ENCODE peak calls at places on chromosomes 13 and 19, in seven cellular contexts. L is HCEC 1CT; Q is LHCN-M2; N is NCI-H2107; O is activated naive CD4-positive, alpha-beta T cell treated with anti-CD3 and anti-CD28 coated beads for 36 hours; D is caudate nucleus; M is head of caudate nucleus. X is an unnamed sample.

GRCh38 chr13:70523622-70524021 is 415.4 kb upstream of the KLHL1 start:
- DNase-seq in D (no peak), O (no peak), M (no peak), L (no peak), N (no peak), Q (peak), X (no peak)

GRCh38 chr13:108269601-108270328 is at the start of gene TNFSF13B:
- DNase-seq in M (peak), Q (peak), D (no peak), L (peak), O (peak), N (no peak), X (peak)

GRCh38 chr19:55070755-55071502 is 4.7 kb upstream of the EPS8L1 start:
- DNase-seq in M (no peak), N (no peak), D (no peak), L (peak), O (no peak), Q (peak), X (peak)

GRCh38 chr13:36831291-36831690 is 12.3 kb downstream of the RFXAP start:
- DNase-seq in O (no peak), N (no peak), Q (no peak), M (no peak), L (no peak), D (no peak), X (no peak)

GRCh38 chr19:46659151-46660007 is 1.6 kb downstream of the DACT3 start:
- DNase-seq in D (no peak), L (peak), M (peak), Q (no peak), N (no peak), O (peak), X (no peak)

GRCh38 chr13:76632388-76633044 is 253.7 kb downstream of the KCTD12 start:
- DNase-seq in N (no peak), Q (peak), O (no peak), D (no peak), L (no peak), M (no peak), X (peak)

GRCh38 chr19:14147797-14148605 is 11.6 kb upstream of the ASF1B start:
- DNase-seq in O (peak), M (peak), D (no peak), Q (peak), N (no peak), L (peak), X (peak)

GRCh38 chr13:30908416-30908980 is 2.4 kb downstream of the MEDAG start:
- DNase-seq in N (no peak), L (no peak), O (no peak), Q (peak), M (no peak), D (no peak), X (no peak)

GRCh38 chr19:872266-872951 is 12.9 kb downstream of the CFD start:
- DNase-seq in M (no peak), L (peak), Q (no peak), N (no peak), D (no peak), O (peak), X (peak)

GRCh38 chr19:55646889-55647731 is 902 bp upstream of the CCDC106 start:
- DNase-seq in N (no peak), Q (no peak), O (no peak), L (no peak), D (no peak), M (no peak), X (peak)

GRCh38 chr13:66036024-66036614 is 1194.0 kb downstream of the PCDH9 start:
- DNase-seq in M (no peak), Q (peak), N (no peak), O (no peak), D (no peak), L (no peak), X (no peak)

GRCh38 chr13:50421457-50422130 is 406.4 kb downstream of the KCNRG start:
- DNase-seq in L (peak), O (no peak), N (no peak), Q (peak), D (no peak), M (no peak), X (no peak)

GRCh38 chr19:9128171-9128570 is 1.4 kb upstream of the OR7G3 start:
- DNase-seq in O (no peak), L (peak), M (no peak), Q (peak), N (no peak), D (no peak), X (no peak)

GRCh38 chr19:5243878-5244277 is 96.7 kb downstream of the PTPRS start:
- DNase-seq in M (no peak), N (no peak), L (no peak), O (no peak), D (no peak), Q (no peak), X (no peak)

GRCh38 chr13:97367016-97367415 is 67.0 kb upstream of the RAP2A start:
- DNase-seq in M (no peak), D (no peak), L (peak), Q (peak), N (no peak), O (no peak), X (no peak)

GRCh38 chr13:77033717-77034302 is 6.9 kb upstream of the FBXL3 start:
- DNase-seq in M (no peak), O (no peak), N (no peak), Q (no peak), D (no peak), L (peak), X (no peak)

GRCh38 chr19:47324502-47324901 is 7.5 kb upstream of the C5AR2 start:
- DNase-seq in D (no peak), L (no peak), Q (no peak), O (no peak), N (no peak), M (peak), X (peak)

GRCh38 chr19:40596608-40597328 is 4.4 kb upstream of the LTBP4 start:
- DNase-seq in O (no peak), N (no peak), L (peak), D (no peak), M (no peak), Q (no peak), X (no peak)

GRCh38 chr13:106493569-106493968 is 41.9 kb downstream of the EFNB2 start:
- DNase-seq in L (no peak), O (no peak), N (no peak), D (no peak), Q (no peak), M (peak), X (peak)

GRCh38 chr13:20810808-20811207 is 37.0 kb upstream of the EEF1AKMT1 start:
- DNase-seq in Q (no peak), D (no peak), O (no peak), M (no peak), N (no peak), L (no peak), X (no peak)

GRCh38 chr19:50607874-50608785 is 31.6 kb downstream of the SYT3 start:
- DNase-seq in O (peak), D (peak), M (peak), Q (peak), N (no peak), L (no peak), X (peak)

GRCh38 chr19:8488351-8488750 is 14.1 kb downstream of the PRAM1 start:
- DNase-seq in Q (no peak), L (no peak), O (no peak), N (no peak), M (no peak), D (no peak), X (no peak)

GRCh38 chr19:46493236-46494114 is 2.2 kb downstream of the PNMA8B start:
- DNase-seq in D (no peak), N (no peak), O (peak), L (no peak), Q (no peak), M (peak), X (peak)

GRCh38 chr19:46221981-46222610 is 7.4 kb upstream of the IGFL1 start:
- DNase-seq in M (no peak), L (peak), D (no peak), O (no peak), N (no peak), Q (peak), X (peak)

GRCh38 chr19:48724796-48725753 is 5.5 kb upstream of the MAMSTR start:
- DNase-seq in L (peak), M (no peak), N (no peak), Q (peak), D (no peak), O (peak), X (peak)

GRCh38 chr13:43364210-43365041 is 341.0 kb downstream of the DNAJC15 start:
- DNase-seq in Q (peak), D (no peak), O (no peak), N (no peak), M (no peak), L (peak), X (no peak)

GRCh38 chr19:51702754-51703654 is 9.9 kb downstream of the SPACA6 start:
- DNase-seq in D (no peak), O (peak), Q (no peak), M (peak), L (no peak), N (no peak), X (no peak)

GRCh38 chr19:28358604-28359003 is 854.3 kb downstream of the UQCRFS1 start:
- DNase-seq in D (no peak), L (no peak), Q (peak), O (no peak), N (no peak), M (no peak), X (no peak)

GRCh38 chr13:33017410-33017929 is 1.2 kb downstream of the KL start:
- DNase-seq in Q (no peak), D (no peak), M (peak), L (no peak), O (peak), N (no peak), X (peak)

GRCh38 chr19:30673336-30673735 is 301.2 kb downstream of the ZNF536 start:
- DNase-seq in O (no peak), L (no peak), Q (no peak), M (no peak), N (no peak), D (no peak), X (no peak)

GRCh38 chr19:51702103-51702753 is 9.1 kb downstream of the SPACA6 start:
- DNase-seq in M (peak), N (no peak), L (no peak), D (no peak), Q (peak), O (peak), X (peak)

GRCh38 chr13:41802684-41803554 is 158.0 kb downstream of the VWA8 start:
- DNase-seq in M (no peak), Q (peak), D (no peak), O (peak), N (no peak), L (peak), X (no peak)

GRCh38 chr13:31119966-31120733 is 41.6 kb downstream of the HSPH1 start:
- DNase-seq in M (no peak), N (peak), D (no peak), L (no peak), O (no peak), Q (no peak), X (no peak)

GRCh38 chr13:34357435-34358232 is 539.7 kb downstream of the RFC3 start:
- DNase-seq in D (no peak), L (no peak), Q (peak), N (no peak), O (no peak), M (no peak), X (no peak)

GRCh38 chr13:97512732-97513131 is 78.8 kb downstream of the RAP2A start:
- DNase-seq in O (no peak), Q (no peak), L (no peak), D (no peak), M (no peak), N (no peak), X (no peak)

X was measured in RPMI8226.